ENCODE peak calls at places on chromosome 11, in six cellular contexts. One of them, this sample, is unnamed.

GRCh38 chr11:125251956-125252355 is 87.4 kb downstream of the PKNOX2 start:
- DNase-seq in T-helper 1 cell: no peak
- DNase-seq in left cardiac atrium: no peak
- DNase-seq in activated CD8-positive, alpha-beta memory T cell treated with anti-CD3 and anti-CD28 coated beads for 1 hour: no peak
- DNase-seq in bronchial epithelial cell: peak
- DNase-seq in KBM-7: no peak
- DNase-seq in this sample: no peak

GRCh38 chr11:15370774-15371173 is 256.1 kb downstream of the INSC start:
- DNase-seq in T-helper 1 cell: no peak
- DNase-seq in left cardiac atrium: no peak
- DNase-seq in activated CD8-positive, alpha-beta memory T cell treated with anti-CD3 and anti-CD28 coated beads for 1 hour: no peak
- DNase-seq in bronchial epithelial cell: no peak
- DNase-seq in KBM-7: no peak
- DNase-seq in this sample: no peak

GRCh38 chr11:66334605-66335442 is 1.4 kb downstream of the RIN1 start:
- DNase-seq in T-helper 1 cell: no peak
- DNase-seq in left cardiac atrium: peak
- DNase-seq in activated CD8-positive, alpha-beta memory T cell treated with anti-CD3 and anti-CD28 coated beads for 1 hour: no peak
- DNase-seq in bronchial epithelial cell: no peak
- DNase-seq in KBM-7: no peak
- DNase-seq in this sample: peak

GRCh38 chr11:15519124-15519791 is 404.5 kb downstream of the INSC start:
- DNase-seq in T-helper 1 cell: no peak
- DNase-seq in left cardiac atrium: no peak
- DNase-seq in activated CD8-positive, alpha-beta memory T cell treated with anti-CD3 and anti-CD28 coated beads for 1 hour: no peak
- DNase-seq in bronchial epithelial cell: no peak
- DNase-seq in KBM-7: no peak
- DNase-seq in this sample: no peak

GRCh38 chr11:693887-694562 is 997 bp downstream of the DEAF1 start:
- DNase-seq in T-helper 1 cell: no peak
- DNase-seq in left cardiac atrium: no peak
- DNase-seq in activated CD8-positive, alpha-beta memory T cell treated with anti-CD3 and anti-CD28 coated beads for 1 hour: no peak
- DNase-seq in bronchial epithelial cell: no peak
- DNase-seq in KBM-7: no peak
- DNase-seq in this sample: no peak

GRCh38 chr11:96314326-96315050 is 28.5 kb downstream of the MAML2 start:
- DNase-seq in T-helper 1 cell: no peak
- DNase-seq in left cardiac atrium: peak
- DNase-seq in activated CD8-positive, alpha-beta memory T cell treated with anti-CD3 and anti-CD28 coated beads for 1 hour: no peak
- DNase-seq in bronchial epithelial cell: peak
- DNase-seq in KBM-7: peak
- DNase-seq in this sample: no peak

GRCh38 chr11:13278620-13279486 is 1.3 kb downstream of the BMAL1 start:
- DNase-seq in T-helper 1 cell: peak
- DNase-seq in left cardiac atrium: no peak
- DNase-seq in activated CD8-positive, alpha-beta memory T cell treated with anti-CD3 and anti-CD28 coated beads for 1 hour: no peak
- DNase-seq in bronchial epithelial cell: no peak
- DNase-seq in KBM-7: no peak
- DNase-seq in this sample: no peak

GRCh38 chr11:60915250-60915914 is 1.4 kb downstream of the TMEM109 start:
- DNase-seq in T-helper 1 cell: peak
- DNase-seq in left cardiac atrium: peak
- DNase-seq in activated CD8-positive, alpha-beta memory T cell treated with anti-CD3 and anti-CD28 coated beads for 1 hour: peak
- DNase-seq in bronchial epithelial cell: peak
- DNase-seq in KBM-7: peak
- DNase-seq in this sample: no peak

GRCh38 chr11:23856654-23857053 is 640.2 kb upstream of the LUZP2 start:
- DNase-seq in T-helper 1 cell: no peak
- DNase-seq in left cardiac atrium: no peak
- DNase-seq in activated CD8-positive, alpha-beta memory T cell treated with anti-CD3 and anti-CD28 coated beads for 1 hour: no peak
- DNase-seq in bronchial epithelial cell: peak
- DNase-seq in KBM-7: no peak
- DNase-seq in this sample: no peak

GRCh38 chr11:125514336-125515101 is 18.5 kb upstream of the FEZ1 start:
- DNase-seq in T-helper 1 cell: peak
- DNase-seq in left cardiac atrium: peak
- DNase-seq in activated CD8-positive, alpha-beta memory T cell treated with anti-CD3 and anti-CD28 coated beads for 1 hour: peak
- DNase-seq in bronchial epithelial cell: peak
- DNase-seq in KBM-7: peak
- DNase-seq in this sample: no peak

GRCh38 chr11:2586091-2586792 is 113.6 kb downstream of the KCNQ1OT1 start:
- DNase-seq in T-helper 1 cell: no peak
- DNase-seq in left cardiac atrium: no peak
- DNase-seq in activated CD8-positive, alpha-beta memory T cell treated with anti-CD3 and anti-CD28 coated beads for 1 hour: no peak
- DNase-seq in bronchial epithelial cell: no peak
- DNase-seq in KBM-7: no peak
- DNase-seq in this sample: peak

GRCh38 chr11:70468256-70469230 is 70.2 kb downstream of the CTTN start:
- DNase-seq in T-helper 1 cell: no peak
- DNase-seq in left cardiac atrium: no peak
- DNase-seq in activated CD8-positive, alpha-beta memory T cell treated with anti-CD3 and anti-CD28 coated beads for 1 hour: no peak
- DNase-seq in bronchial epithelial cell: no peak
- DNase-seq in KBM-7: peak
- DNase-seq in this sample: no peak

GRCh38 chr11:32210601-32211000 is 119.7 kb downstream of the RCN1 start:
- DNase-seq in T-helper 1 cell: no peak
- DNase-seq in left cardiac atrium: no peak
- DNase-seq in activated CD8-positive, alpha-beta memory T cell treated with anti-CD3 and anti-CD28 coated beads for 1 hour: no peak
- DNase-seq in bronchial epithelial cell: peak
- DNase-seq in KBM-7: no peak
- DNase-seq in this sample: no peak

GRCh38 chr11:73942030-73942429 is 8.8 kb upstream of the DNAJB13 start:
- DNase-seq in T-helper 1 cell: no peak
- DNase-seq in left cardiac atrium: no peak
- DNase-seq in activated CD8-positive, alpha-beta memory T cell treated with anti-CD3 and anti-CD28 coated beads for 1 hour: no peak
- DNase-seq in bronchial epithelial cell: no peak
- DNase-seq in KBM-7: no peak
- DNase-seq in this sample: no peak

GRCh38 chr11:114564836-114565235 is 5.2 kb upstream of the NXPE1 start:
- DNase-seq in T-helper 1 cell: no peak
- DNase-seq in left cardiac atrium: no peak
- DNase-seq in activated CD8-positive, alpha-beta memory T cell treated with anti-CD3 and anti-CD28 coated beads for 1 hour: no peak
- DNase-seq in bronchial epithelial cell: no peak
- DNase-seq in KBM-7: no peak
- DNase-seq in this sample: no peak

GRCh38 chr11:11995601-11996000 is 12.8 kb downstream of the DKK3 start:
- DNase-seq in T-helper 1 cell: no peak
- DNase-seq in left cardiac atrium: no peak
- DNase-seq in activated CD8-positive, alpha-beta memory T cell treated with anti-CD3 and anti-CD28 coated beads for 1 hour: no peak
- DNase-seq in bronchial epithelial cell: no peak
- DNase-seq in KBM-7: no peak
- DNase-seq in this sample: peak

GRCh38 chr11:12846766-12847615 is 162.1 kb upstream of the RASSF10 start:
- DNase-seq in T-helper 1 cell: no peak
- DNase-seq in left cardiac atrium: no peak
- DNase-seq in activated CD8-positive, alpha-beta memory T cell treated with anti-CD3 and anti-CD28 coated beads for 1 hour: no peak
- DNase-seq in bronchial epithelial cell: no peak
- DNase-seq in KBM-7: no peak
- DNase-seq in this sample: no peak

GRCh38 chr11:59555601-59556114 is 44.3 kb downstream of the OR4D9 start:
- DNase-seq in T-helper 1 cell: no peak
- DNase-seq in left cardiac atrium: no peak
- DNase-seq in activated CD8-positive, alpha-beta memory T cell treated with anti-CD3 and anti-CD28 coated beads for 1 hour: no peak
- DNase-seq in bronchial epithelial cell: no peak
- DNase-seq in KBM-7: no peak
- DNase-seq in this sample: no peak

GRCh38 chr11:122656631-122657101 is 1.1 kb downstream of the UBASH3B start:
- DNase-seq in T-helper 1 cell: peak
- DNase-seq in left cardiac atrium: peak
- DNase-seq in activated CD8-positive, alpha-beta memory T cell treated with anti-CD3 and anti-CD28 coated beads for 1 hour: no peak
- DNase-seq in bronchial epithelial cell: peak
- DNase-seq in KBM-7: peak
- DNase-seq in this sample: peak

GRCh38 chr11:7501894-7502293 is 11.9 kb upstream of the PPFIBP2 start:
- DNase-seq in T-helper 1 cell: no peak
- DNase-seq in left cardiac atrium: no peak
- DNase-seq in activated CD8-positive, alpha-beta memory T cell treated with anti-CD3 and anti-CD28 coated beads for 1 hour: no peak
- DNase-seq in bronchial epithelial cell: no peak
- DNase-seq in KBM-7: no peak
- DNase-seq in this sample: no peak

GRCh38 chr11:96103102-96103501 is 179.2 kb upstream of the MTMR2 start:
- DNase-seq in T-helper 1 cell: no peak
- DNase-seq in left cardiac atrium: no peak
- DNase-seq in activated CD8-positive, alpha-beta memory T cell treated with anti-CD3 and anti-CD28 coated beads for 1 hour: no peak
- DNase-seq in bronchial epithelial cell: no peak
- DNase-seq in KBM-7: no peak
- DNase-seq in this sample: no peak

This sample was measured in suprapubic skin.